ENCODE peak calls at places on chromosomes 6 and 20, in five cellular contexts. X, E, H, Q and N are unnamed samples.

GRCh38 chr6:21402368-21402767 is 191.2 kb upstream of the SOX4 start:
- DNase-seq in X (no peak), E (no peak), H (no peak), Q (peak; percentile 63), N (no peak)

GRCh38 chr20:8094415-8094818 is 37.6 kb upstream of the PLCB1 start:
- DNase-seq in X (no peak), E (no peak), H (no peak), Q (no peak), N (no peak)

GRCh38 chr6:109445382-109445781 is 4.9 kb downstream of the SMPD2 start:
- DNase-seq in X (no peak), E (no peak), H (no peak), Q (no peak), N (no peak)

GRCh38 chr20:875115-875514 is 41.0 kb downstream of the ANGPT4 start:
- DNase-seq in X (no peak), E (no peak), H (no peak), Q (no peak), N (no peak)

GRCh38 chr20:51899674-51900073 is 97.4 kb upstream of the SALL4 start:
- DNase-seq in X (no peak), E (no peak), H (no peak), Q (no peak), N (no peak)

GRCh38 chr6:156617376-156617775 is 159.8 kb upstream of the ARID1B start:
- DNase-seq in X (no peak), E (no peak), H (no peak), Q (no peak), N (no peak)

GRCh38 chr6:161142957-161143296 is 130.9 kb downstream of the AGPAT4 start:
- DNase-seq in X (no peak), E (no peak), H (no peak), Q (no peak), N (no peak)

GRCh38 chr20:3045042-3045815 is 623 bp upstream of the MRPS26 start:
- DNase-seq in X (no peak), E (peak; percentile 59), H (no peak), Q (peak; percentile 87), N (no peak)

GRCh38 chr6:8845691-8846090 is 410.3 kb upstream of the SLC35B3 start:
- DNase-seq in X (no peak), E (no peak), H (no peak), Q (no peak), N (no peak)

GRCh38 chr20:59013031-59013951 is 5.9 kb upstream of the TUBB1 start:
- DNase-seq in X (peak; percentile 43), E (no peak), H (no peak), Q (no peak), N (no peak)

GRCh38 chr20:40284611-40285010 is 404.4 kb downstream of the MAFB start:
- DNase-seq in X (no peak), E (no peak), H (no peak), Q (no peak), N (no peak)